ENCODE peak calls at places on chromosomes 16 and 17, in five cellular contexts. S is stomach, P is transverse colon, V is esophagus muscularis mucosa, T is GM12878. G is an unnamed sample.
A peak's percentile ranks its signal among the peaks of the same experiment; 100 is the strongest.

GRCh38 chr16:3716831-3717234 is 491 bp downstream of the TRAP1 start:
- DNase-seq in T (no peak), V (no peak), S (no peak), P (peak; percentile 44), G (no peak)

GRCh38 chr16:87791295-87792204 is 25.8 kb upstream of the KLHDC4 start:
- DNase-seq in V (no peak), P (no peak), T (no peak), S (no peak), G (no peak)

GRCh38 chr16:56408379-56409098 is 16.8 kb downstream of the AMFR start:
- DNase-seq in V (no peak), S (no peak), P (peak; percentile 17), T (no peak), G (no peak)

GRCh38 chr16:4477966-4478365 is 1.8 kb downstream of the HMOX2 start:
- DNase-seq in T (no peak), V (no peak), P (no peak), S (no peak), G (no peak)

GRCh38 chr17:28999216-28999615 is 6.6 kb downstream of the SEZ6 start:
- DNase-seq in V (no peak), P (no peak), S (no peak), T (no peak), G (no peak)

GRCh38 chr17:60351012-60351695 is 40.8 kb downstream of the USP32 start:
- DNase-seq in P (no peak), T (no peak), S (no peak), V (no peak), G (no peak)

GRCh38 chr17:8384801-8385335 is 1.9 kb upstream of the RPL26 start:
- DNase-seq in T (no peak), S (no peak), P (no peak), V (no peak), G (no peak)

GRCh38 chr17:2362416-2362815 is 25.1 kb downstream of the SGSM2 start:
- DNase-seq in T (no peak), P (no peak), S (no peak), V (no peak), G (no peak)

GRCh38 chr16:86664518-86665318 is 86.4 kb downstream of the FOXL1 start:
- DNase-seq in S (peak; percentile 49), V (no peak), T (peak; percentile 71), P (peak; percentile 67), G (no peak)

GRCh38 chr17:13024526-13025263 is 6.9 kb upstream of the ELAC2 start:
- DNase-seq in P (peak; percentile 60), S (peak; percentile 73), V (no peak), T (no peak), G (no peak)

GRCh38 chr16:13935408-13935807 is 15.5 kb downstream of the ERCC4 start:
- DNase-seq in S (no peak), T (no peak), P (no peak), V (no peak), G (no peak)

GRCh38 chr17:47883589-47884426 is 12.2 kb upstream of the SP2 start:
- DNase-seq in T (no peak), V (no peak), P (peak; percentile 61), S (no peak), G (no peak)

GRCh38 chr17:58219789-58220183 is 731 bp upstream of the MKS1 start:
- DNase-seq in S (no peak), T (no peak), P (no peak), V (no peak), G (no peak)

GRCh38 chr16:57675752-57676623 is 7.9 kb downstream of the ADGRG3 start:
- DNase-seq in V (no peak), S (no peak), P (no peak), T (no peak), G (peak; percentile 17)

GRCh38 chr16:86088816-86089215 is 189.9 kb downstream of the IRF8 start:
- DNase-seq in T (no peak), S (no peak), V (no peak), P (no peak), G (peak; percentile 56)

GRCh38 chr16:11583171-11583570 is 3.5 kb downstream of the LITAF start:
- DNase-seq in P (no peak), T (no peak), S (no peak), V (no peak), G (no peak)

GRCh38 chr16:3171181-3171854 is 16.7 kb upstream of the OR1F1 start:
- DNase-seq in S (no peak), V (no peak), P (no peak), T (no peak), G (peak; percentile 52)

GRCh38 chr16:48811478-48811877 is 201.5 kb upstream of the N4BP1 start:
- DNase-seq in S (no peak), T (no peak), P (no peak), V (peak; percentile 74), G (no peak)
- TF ChIP-seq CTCF in S (no peak), T (no peak), P (no peak), V (no peak), G (no peak)

DNA sequence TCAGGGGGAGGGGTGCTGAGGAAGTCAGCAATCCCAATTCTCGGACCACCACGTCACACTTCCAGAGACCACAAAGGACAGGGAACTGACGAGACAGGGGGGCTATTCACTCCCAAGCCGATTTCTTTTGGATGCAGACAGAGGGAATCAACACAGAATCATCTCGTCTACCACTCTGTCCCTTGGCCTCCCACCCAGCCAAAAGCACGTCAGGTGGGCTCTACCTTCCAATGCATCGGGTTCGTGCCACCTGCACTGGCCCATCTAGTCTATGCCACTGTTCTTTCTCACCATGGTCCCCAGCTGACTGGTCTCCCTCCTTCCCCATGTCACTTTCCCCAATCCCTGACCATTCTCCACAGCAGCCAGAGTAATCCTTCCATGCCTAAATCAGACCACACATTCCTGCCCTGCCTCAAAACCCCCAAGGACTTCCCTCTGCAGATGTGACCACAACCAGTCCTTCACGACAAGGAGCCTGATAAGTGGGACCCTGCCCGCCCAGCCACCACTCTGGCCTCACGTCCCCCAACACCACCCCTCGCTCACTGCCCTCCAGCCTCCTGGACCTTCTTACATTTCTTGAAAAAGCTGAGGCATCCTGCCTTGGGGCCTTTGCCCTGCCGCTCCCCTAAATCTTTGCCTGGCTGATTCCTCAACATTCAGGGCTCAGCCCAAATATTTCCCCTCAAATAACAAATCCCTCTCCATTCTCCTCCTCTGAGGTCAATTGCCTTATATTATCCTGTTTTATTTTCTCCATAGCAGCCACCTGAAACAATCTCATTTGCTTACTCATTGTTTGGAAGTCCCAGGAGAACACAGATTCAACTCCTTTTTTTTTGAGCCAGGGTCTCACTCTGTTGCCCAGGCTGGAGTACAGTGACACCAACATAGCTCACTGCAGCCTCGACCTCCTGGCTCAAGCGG is 70.4 kb downstream of the IL21R start:
- DNase-seq in V (no peak), T (no peak), P (no peak), S (no peak), G (no peak)
- TF ChIP-seq POLR2AphosphoS5 in V (no peak), T (no peak), P (no peak), S (no peak), G (no peak)

GRCh38 chr16:30637952-30638351 is 12.8 kb upstream of the PRR14 start:
- DNase-seq in P (no peak), T (no peak), S (no peak), V (no peak), G (no peak)
- TF ChIP-seq CTCF in P (peak; percentile 12), T (peak; percentile 63), S (no peak), V (peak; percentile 16), G (no peak)

DNA sequence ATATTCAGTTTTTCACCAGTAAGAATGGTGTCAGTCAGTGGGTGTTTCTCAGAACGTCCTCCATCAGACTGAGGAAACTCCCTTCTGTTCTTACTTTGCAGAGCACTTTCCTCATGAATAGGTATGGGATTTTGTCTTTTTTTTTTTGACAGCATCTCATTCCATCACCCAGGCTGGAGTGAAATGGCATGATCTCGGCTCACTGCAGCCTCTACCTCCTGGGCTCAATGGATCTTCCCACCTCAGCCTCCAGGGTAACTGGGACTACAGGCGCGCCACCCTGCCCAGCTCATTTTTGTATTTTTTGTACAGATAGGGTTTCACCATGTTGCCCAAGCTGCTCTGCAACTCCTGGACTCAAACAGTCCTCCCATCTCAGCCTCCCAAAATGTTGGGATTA is 130.3 kb downstream of the ZNF778 start:
- DNase-seq in P (no peak), T (no peak), S (no peak), V (no peak), G (no peak)
- TF ChIP-seq POLR2AphosphoS5 in P (no peak), T (no peak), S (no peak), V (no peak), G (no peak)

DNA sequence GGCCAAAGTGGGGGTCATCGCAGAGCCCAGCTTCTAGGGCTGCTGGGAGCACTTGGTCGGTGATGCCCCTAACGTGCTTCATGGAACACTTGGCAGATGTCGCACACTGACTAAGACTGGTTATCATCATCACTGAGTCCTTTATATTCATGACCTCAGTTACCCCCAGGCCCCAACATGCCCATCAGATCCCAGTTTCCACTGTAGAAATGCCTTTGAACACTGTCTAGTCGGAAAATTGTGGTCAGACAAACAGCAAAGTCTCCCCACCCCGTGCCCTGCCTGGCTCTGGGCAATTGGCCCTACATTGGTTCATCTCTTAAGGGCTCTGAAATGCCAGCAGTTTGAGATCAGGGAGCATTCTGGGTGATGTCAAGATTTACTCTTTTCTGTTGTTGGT is 51.3 kb downstream of the NKD1 start:
- DNase-seq in S (no peak), V (no peak), T (no peak), P (no peak), G (no peak)
- TF ChIP-seq CTCF in S (no peak), V (no peak), T (no peak), P (no peak), G (no peak)

DNA sequence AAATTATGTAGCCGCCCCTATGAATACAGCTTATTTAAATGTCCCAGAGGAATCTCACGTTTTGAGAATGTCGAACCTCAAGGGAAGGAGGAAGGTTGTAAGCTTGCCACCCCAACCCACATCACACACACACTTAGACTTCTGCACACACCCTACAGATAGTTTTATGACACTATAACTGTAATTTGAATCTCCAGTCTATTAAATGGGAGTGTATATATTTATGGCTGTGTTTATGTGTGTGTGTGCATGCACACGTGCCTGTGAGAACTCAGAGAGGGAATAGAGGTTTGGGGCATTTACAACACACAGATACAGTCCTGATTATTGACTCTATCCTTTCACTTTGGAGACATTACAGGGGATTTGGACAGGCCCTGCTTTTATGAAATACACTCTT is 171.5 kb upstream of the MAF start:
- DNase-seq in T (no peak), V (no peak), S (no peak), P (peak; percentile 35), G (no peak)
- TF ChIP-seq POLR2AphosphoS5 in T (no peak), V (no peak), S (no peak), P (no peak), G (no peak)